ENCODE peak calls at places on chromosomes 13 and 19, in nine cellular contexts. A is T-helper 2 cell treated with Interferon-gamma antibody and Interleukin-4, amounts not matched to agents 5 μg/mL and 100 μg/mL, for 36 hours; C is progenitor cell of endocrine pancreas; F is NCI-H446 treated with DMSO at 0.1 percent for 48 hours; V is mesothelial cell of epicardium; Z is nucleus accumbens; Y is GM13977; W is uterus; G is GM23248. M is an unnamed sample.

GRCh38 chr13:35131471-35131870 is 189.4 kb downstream of the NBEA start:
- DNase-seq in W (no peak), Z (no peak), V (no peak), Y (no peak), F (no peak), C (no peak), A (no peak), G (no peak), M (no peak)

GRCh38 chr13:67752741-67753140 is 522.6 kb upstream of the PCDH9 start:
- DNase-seq in Z (no peak), W (no peak), V (no peak), C (no peak), Y (no peak), F (no peak), A (no peak), G (no peak), M (no peak)

GRCh38 chr19:14795078-14795721 is 16.8 kb upstream of the ADGRE2 start:
- DNase-seq in W (no peak), G (no peak), V (no peak), Y (no peak), F (no peak), A (no peak), C (no peak), Z (no peak), M (peak; percentile 29)

GRCh38 chr19:15432629-15433518 is 14.1 kb upstream of the AKAP8L start:
- DNase-seq in Y (peak; percentile 100), F (peak; percentile 76), A (peak; percentile 95), G (peak; percentile 98), V (peak; percentile 90), C (peak; percentile 87), Z (peak; percentile 42), W (peak; percentile 82), M (peak; percentile 92)

GRCh38 chr19:15129856-15130580 is 22.8 kb downstream of the SYDE1 start:
- DNase-seq in F (no peak), Y (no peak), G (no peak), Z (no peak), C (no peak), V (no peak), W (no peak), A (peak; percentile 32), M (peak; percentile 36)

GRCh38 chr19:29171525-29171924 is 41.4 kb downstream of the UQCRFS1 start:
- DNase-seq in Z (no peak), F (no peak), Y (no peak), G (no peak), C (no peak), W (no peak), A (no peak), V (no peak), M (no peak)

GRCh38 chr19:3073159-3073563 is 10.9 kb upstream of the TLE5 start:
- DNase-seq in Y (no peak), C (no peak), W (no peak), A (no peak), V (no peak), F (peak; percentile 97), Z (no peak), G (peak; percentile 60), M (no peak)

GRCh38 chr13:33789757-33790156 is 28.2 kb upstream of the RFC3 start:
- DNase-seq in C (no peak), A (no peak), F (no peak), Z (no peak), V (no peak), Y (no peak), G (no peak), W (no peak), M (no peak)

GRCh38 chr13:59266478-59267063 is 897.2 kb downstream of the DIAPH3 start:
- DNase-seq in C (no peak), V (no peak), G (no peak), W (no peak), F (no peak), Z (no peak), A (no peak), Y (no peak), M (no peak)

GRCh38 chr13:24630851-24631341 is 49.3 kb upstream of the ATP12A start:
- DNase-seq in Z (no peak), A (no peak), Y (no peak), W (no peak), C (no peak), V (no peak), F (no peak), G (peak; percentile 42), M (peak; percentile 20)

GRCh38 chr19:460877-461609 is at the start of gene SHC2:
- DNase-seq in A (no peak), G (no peak), C (peak; percentile 53), F (no peak), Z (no peak), V (no peak), W (peak; percentile 41), Y (no peak), M (no peak)

GRCh38 chr13:46297338-46297737 is 85.6 kb downstream of the LRRC63 start:
- DNase-seq in C (no peak), W (no peak), A (no peak), Y (no peak), F (no peak), Z (no peak), V (no peak), G (peak; percentile 26), M (no peak)